ENCODE peak calls at places on chromosomes 3 and 15, in ten cellular contexts. V is Panc1; H is memory B cell; F is stimulated activated naive CD4-positive, alpha-beta T cell; E is A549; X is RCC 7860; Z is T-helper 1 cell; Y is skeletal muscle cell; R is ACHN; L is Kasumi-1. N is an unnamed sample.

GRCh38 chr3:144237351-144237750 is 265.7 kb downstream of the DIPK2A start:
- DNase-seq in V (no peak), H (no peak), F (no peak), E (no peak), X (no peak), Z (no peak), Y (no peak), R (no peak), L (no peak), N (no peak)

GRCh38 chr3:27677554-27677953 is 44.6 kb downstream of the EOMES start:
- DNase-seq in V (no peak), H (no peak), F (no peak), E (peak), X (no peak), Z (peak), Y (peak), R (no peak), L (no peak), N (no peak)

GRCh38 chr15:44066211-44066827 is 128.8 kb downstream of the FRMD5 start:
- DNase-seq in V (peak), H (peak), F (no peak), E (peak), X (peak), Z (peak), Y (no peak), R (peak), L (peak), N (peak)

GRCh38 chr3:60392501-60392900 is 858.8 kb downstream of the FHIT start:
- DNase-seq in V (no peak), H (no peak), F (no peak), E (no peak), X (no peak), Z (no peak), Y (no peak), R (no peak), L (no peak), N (no peak)

GRCh38 chr15:73346735-73347312 is 21.9 kb downstream of the HCN4 start:
- DNase-seq in V (no peak), H (peak), F (no peak), E (peak), X (peak), Z (peak), Y (peak), R (peak), L (no peak), N (peak)

GRCh38 chr3:193816656-193817311 is 223.8 kb downstream of the OPA1 start:
- DNase-seq in V (no peak), H (no peak), F (no peak), E (no peak), X (no peak), Z (no peak), Y (peak), R (no peak), L (no peak), N (no peak)

GRCh38 chr3:24963762-24964625 is 464.1 kb upstream of the RARB start:
- DNase-seq in V (peak), H (no peak), F (no peak), E (no peak), X (no peak), Z (no peak), Y (no peak), R (peak), L (peak), N (no peak)

GRCh38 chr3:5058463-5058862 is 63.6 kb upstream of the ARL8B start:
- DNase-seq in V (no peak), H (no peak), F (no peak), E (no peak), X (peak), Z (no peak), Y (peak), R (peak), L (no peak), N (no peak)

GRCh38 chr3:30658328-30659052 is 52.1 kb downstream of the TGFBR2 start:
- DNase-seq in V (peak), H (no peak), F (peak), E (no peak), X (peak), Z (peak), Y (peak), R (peak), L (peak), N (no peak)

GRCh38 chr3:150351398-150351797 is 56.7 kb upstream of the TSC22D2 start:
- DNase-seq in V (no peak), H (no peak), F (no peak), E (no peak), X (no peak), Z (no peak), Y (no peak), R (no peak), L (no peak), N (no peak)

GRCh38 chr3:196868297-196868661 is 559 bp downstream of the SENP5 start:
- DNase-seq in V (no peak), H (no peak), F (no peak), E (peak), X (no peak), Z (peak), Y (no peak), R (peak), L (no peak), N (no peak)

GRCh38 chr3:107620534-107620933 is 97.8 kb downstream of the BBX start:
- DNase-seq in V (no peak), H (no peak), F (no peak), E (no peak), X (no peak), Z (no peak), Y (no peak), R (no peak), L (no peak), N (no peak)

GRCh38 chr3:172520332-172520831 is 2.8 kb downstream of the TNFSF10 start:
- DNase-seq in V (no peak), H (no peak), F (no peak), E (no peak), X (peak), Z (peak), Y (peak), R (peak), L (no peak), N (no peak)

GRCh38 chr15:80012060-80012726 is 41.2 kb upstream of the BCL2A1 start:
- DNase-seq in V (no peak), H (no peak), F (no peak), E (no peak), X (no peak), Z (no peak), Y (no peak), R (no peak), L (no peak), N (no peak)

GRCh38 chr15:74504418-74504817 is 36.6 kb upstream of the ARID3B start:
- DNase-seq in V (no peak), H (no peak), F (no peak), E (no peak), X (no peak), Z (no peak), Y (no peak), R (no peak), L (no peak), N (no peak)

GRCh38 chr3:83251490-83251889 is 1490.0 kb upstream of the GBE1 start:
- DNase-seq in V (no peak), H (no peak), F (no peak), E (no peak), X (no peak), Z (no peak), Y (no peak), R (no peak), L (no peak), N (no peak)

GRCh38 chr3:157354254-157354653 is 82.4 kb upstream of the PTX3 start:
- DNase-seq in V (no peak), H (no peak), F (no peak), E (no peak), X (no peak), Z (no peak), Y (no peak), R (no peak), L (no peak), N (no peak)

GRCh38 chr3:139654637-139655365 is 23.0 kb downstream of the NMNAT3 start:
- DNase-seq in V (no peak), H (no peak), F (no peak), E (no peak), X (no peak), Z (no peak), Y (no peak), R (no peak), L (no peak), N (no peak)

GRCh38 chr3:62149962-62150361 is 223.4 kb downstream of the FEZF2 start:
- DNase-seq in V (no peak), H (no peak), F (no peak), E (no peak), X (peak), Z (no peak), Y (peak), R (no peak), L (no peak), N (no peak)

GRCh38 chr3:178658694-178659315 is 122.6 kb downstream of the KCNMB2 start:
- DNase-seq in V (no peak), H (no peak), F (no peak), E (no peak), X (no peak), Z (no peak), Y (no peak), R (no peak), L (no peak), N (no peak)

GRCh38 chr3:97927699-97928098 is 44.5 kb downstream of the RIOX2 start:
- DNase-seq in V (no peak), H (no peak), F (no peak), E (no peak), X (no peak), Z (no peak), Y (no peak), R (no peak), L (no peak), N (no peak)

GRCh38 chr15:42012937-42013482 is 7.8 kb downstream of the PLA2G4E start:
- DNase-seq in V (no peak), H (no peak), F (no peak), E (no peak), X (no peak), Z (no peak), Y (no peak), R (no peak), L (no peak), N (no peak)

GRCh38 chr15:58095415-58095814 is 29.9 kb upstream of the ALDH1A2 start:
- DNase-seq in V (no peak), H (no peak), F (no peak), E (no peak), X (no peak), Z (no peak), Y (no peak), R (no peak), L (no peak), N (no peak)

GRCh38 chr3:98897701-98898100 is 3.8 kb downstream of the DCBLD2 start:
- DNase-seq in V (no peak), H (no peak), F (no peak), E (no peak), X (no peak), Z (no peak), Y (no peak), R (no peak), L (peak), N (no peak)

GRCh38 chr3:2247249-2247648 is 148.6 kb downstream of the CNTN4 start:
- DNase-seq in V (no peak), H (no peak), F (no peak), E (no peak), X (no peak), Z (no peak), Y (no peak), R (no peak), L (no peak), N (no peak)

GRCh38 chr3:156150434-156151066 is 30.2 kb downstream of the KCNAB1 start:
- DNase-seq in V (peak), H (no peak), F (peak), E (peak), X (peak), Z (peak), Y (peak), R (peak), L (peak), N (peak)